ENCODE peak calls at places on chromosomes 7 and 10, in eight cellular contexts. P is ACHN; D is dorsolateral prefrontal cortex; W is GM12891; U is AG10803; I is activated naive CD4-positive, alpha-beta T cell treated with anti-CD3 and anti-CD28 coated beads, Interleukin-2, amount 10 ng/mL, durations not matched to agents 7 days and 5 days; E is MM.1S; M is T-helper 1 cell. V is an unnamed sample.

GRCh38 chr7:53656881-53657280 is 621.4 kb downstream of the POM121L12 start:
- DNase-seq in P (no peak), D (no peak), W (no peak), U (no peak), I (no peak), E (no peak), M (no peak), V (no peak)

GRCh38 chr10:60663850-60664249 is 114.4 kb upstream of the CDK1 start:
- DNase-seq in P (no peak), D (no peak), W (no peak), U (no peak), I (no peak), E (no peak), M (no peak), V (no peak)

GRCh38 chr10:95445837-95446347 is 115.3 kb downstream of the SORBS1 start:
- DNase-seq in P (peak; percentile 92), D (no peak), W (peak; percentile 37), U (peak; percentile 84), I (peak; percentile 41), E (peak; percentile 75), M (peak; percentile 4), V (peak; percentile 87)

GRCh38 chr7:105828141-105828540 is 48.3 kb downstream of the ATXN7L1 start:
- DNase-seq in P (no peak), D (no peak), W (no peak), U (no peak), I (no peak), E (no peak), M (no peak), V (no peak)

GRCh38 chr10:111360260-111360925 is 283.6 kb downstream of the ADRA2A start:
- DNase-seq in P (peak; percentile 66), D (no peak), W (no peak), U (peak; percentile 62), I (peak; percentile 23), E (peak; percentile 82), M (no peak), V (peak; percentile 69)

GRCh38 chr7:36639826-36640225 is 84.5 kb downstream of the AOAH start:
- DNase-seq in P (no peak), D (no peak), W (no peak), U (no peak), I (peak; percentile 81), E (no peak), M (peak; percentile 7), V (no peak)

GRCh38 chr10:31774291-31774900 is 154.2 kb downstream of the ARHGAP12 start:
- DNase-seq in P (no peak), D (no peak), W (no peak), U (peak; percentile 24), I (no peak), E (no peak), M (no peak), V (no peak)

GRCh38 chr7:45642044-45642443 is 67.9 kb downstream of the ADCY1 start:
- DNase-seq in P (no peak), D (no peak), W (no peak), U (no peak), I (no peak), E (no peak), M (no peak), V (no peak)

GRCh38 chr7:140672382-140673062 is at the start of gene ADCK2:
- DNase-seq in P (peak; percentile 54), D (no peak), W (peak; percentile 90), U (peak; percentile 14), I (no peak), E (peak; percentile 69), M (peak; percentile 55), V (peak; percentile 95)

GRCh38 chr10:13390604-13391522 is 42.8 kb upstream of the SEPHS1 start:
- DNase-seq in P (peak; percentile 44), D (no peak), W (no peak), U (peak; percentile 7), I (no peak), E (no peak), M (no peak), V (no peak)

V was measured in AG20443.